ENCODE peak calls at places on chromosomes 1 and 21, in nine cellular contexts. C is left ventricle myocardium inferior; V is CD8-positive, alpha-beta memory T cell; L is heart left ventricle; M is thoracic aorta; A is effector memory CD4-positive, alpha-beta T cell; I is heart right ventricle; S is WERI-Rb-1; Z is colonic mucosa. R is an unnamed sample. For H3K27me3 and H3K9me3, the result is how much of the 10 kb centered on the place peaks cover.

GRCh38 chr1:94858276-94858675 is 38.1 kb downstream of the SLC44A3 start:
- DNase-seq in C (no peak), V (no peak), L (no peak), M (no peak), A (no peak), I (no peak), S (no peak), Z (no peak), R (no peak)

GRCh38 chr21:28952686-28953085 is 40.0 kb downstream of the LTN1 start:
- DNase-seq in C (no peak), V (no peak), L (no peak), M (no peak), A (no peak), I (no peak), S (no peak), Z (no peak), R (no peak)

GRCh38 chr1:244989813-244990212 is 125.5 kb upstream of the HNRNPU start:
- DNase-seq in C (no peak), V (no peak), L (no peak), M (no peak), A (no peak), I (no peak), S (no peak), Z (no peak), R (no peak)

GRCh38 chr21:32803651-32804050 is 32.1 kb upstream of the PAXBP1 start:
- DNase-seq in C (no peak), V (no peak), L (no peak), M (no peak), A (no peak), I (no peak), S (no peak), Z (no peak), R (no peak)

GRCh38 chr1:229170274-229170673 is 100.6 kb upstream of the RAB4A start:
- DNase-seq in C (no peak), V (no peak), L (no peak), M (no peak), A (no peak), I (no peak), S (no peak), Z (no peak), R (no peak)

GRCh38 chr1:164417016-164417704 is 141.8 kb upstream of the PBX1 start:
- DNase-seq in C (no peak), V (no peak), L (no peak), M (no peak), A (no peak), I (no peak), S (no peak), Z (no peak), R (no peak)

GRCh38 chr1:108050911-108051624 is 86.1 kb upstream of the VAV3 start:
- DNase-seq in C (no peak), V (peak), L (no peak), M (no peak), A (no peak), I (peak), S (no peak), Z (no peak), R (no peak)

GRCh38 chr1:163205513-163205912 is 2.8 kb upstream of the RGS5 start:
- DNase-seq in C (no peak), V (no peak), L (no peak), M (no peak), A (no peak), I (no peak), S (no peak), Z (no peak), R (no peak)

GRCh38 chr1:39657923-39658485 is 13.9 kb downstream of the NT5C1A start:
- DNase-seq in C (peak), V (peak), L (peak), M (no peak), A (peak), I (peak), S (peak), Z (peak), R (peak)

GRCh38 chr21:38679531-38679930 is 126.2 kb upstream of the ETS2 start:
- DNase-seq in C (no peak), V (no peak), L (no peak), M (no peak), A (no peak), I (peak), S (no peak), Z (no peak), R (no peak)

GRCh38 chr1:204190212-204191211 is 5.8 kb downstream of the KISS1 start:
- DNase-seq in C (no peak), V (no peak), L (no peak), M (no peak), A (peak), I (no peak), S (no peak), Z (peak), R (peak)

GRCh38 chr1:209554761-209555611 is 28.5 kb upstream of the CAMK1G start:
- DNase-seq in C (no peak), V (no peak), L (no peak), M (no peak), A (no peak), I (no peak), S (no peak), Z (no peak), R (no peak)

GRCh38 chr1:80217377-80217986 is 1211.0 kb upstream of the ADGRL4 start:
- DNase-seq in C (no peak), V (no peak), L (no peak), M (no peak), A (no peak), I (peak), S (peak), Z (no peak), R (no peak)

GRCh38 chr1:205927676-205928075 is 15.6 kb downstream of the SLC26A9 start:
- DNase-seq in C (no peak), V (no peak), L (no peak), M (no peak), A (no peak), I (no peak), S (no peak), Z (no peak), R (no peak)

GRCh38 chr21:35203093-35204021 is 154.3 kb upstream of the RUNX1 start:
- DNase-seq in C (no peak), V (no peak), L (no peak), M (no peak), A (no peak), I (no peak), S (no peak), Z (no peak), R (no peak)

GRCh38 chr1:180540697-180541594 is 17.8 kb upstream of the OVAAL start:
- DNase-seq in C (no peak), V (no peak), L (no peak), M (peak), A (no peak), I (no peak), S (no peak), Z (no peak), R (no peak)

GRCh38 chr1:22527555-22528296 is 35.6 kb upstream of the EPHA8 start:
- DNase-seq in C (no peak), V (no peak), L (no peak), M (no peak), A (no peak), I (no peak), S (peak), Z (no peak), R (peak)

GRCh38 chr1:60974973-60975372 is 107.4 kb upstream of the NFIA start:
- DNase-seq in C (no peak), V (no peak), L (no peak), M (no peak), A (no peak), I (no peak), S (no peak), Z (no peak), R (no peak)

GRCh38 chr21:28489197-28489596 is 503.5 kb downstream of the LTN1 start:
- DNase-seq in C (no peak), V (no peak), L (no peak), M (no peak), A (no peak), I (no peak), S (no peak), Z (no peak), R (no peak)

GRCh38 chr21:41247561-41247968 is 69.0 kb upstream of the FAM3B start:
- DNase-seq in C (no peak), V (no peak), L (no peak), M (peak), A (no peak), I (peak), S (no peak), Z (peak), R (peak)

GRCh38 chr1:172132836-172133235 is 287.6 kb upstream of the C1orf105 start:
- DNase-seq in C (no peak), V (no peak), L (no peak), M (no peak), A (no peak), I (no peak), S (no peak), Z (no peak), R (no peak)

GRCh38 chr1:229046251-229046853 is 224.6 kb upstream of the RAB4A start:
- DNase-seq in C (no peak), V (no peak), L (no peak), M (no peak), A (no peak), I (no peak), S (no peak), Z (no peak), R (no peak)

GRCh38 chr1:212430416-212430815 is 2.3 kb upstream of the NENF start:
- DNase-seq in C (no peak), V (no peak), L (no peak), M (no peak), A (no peak), I (no peak), S (no peak), Z (no peak), R (no peak)

GRCh38 chr1:33849206-33849605 is 14.7 kb upstream of the HMGB4 start:
- DNase-seq in C (no peak), V (no peak), L (no peak), M (no peak), A (no peak), I (no peak), S (no peak), Z (no peak), R (no peak)

GRCh38 chr1:230136453-230137327 is 69.7 kb downstream of the GALNT2 start:
- DNase-seq in C (no peak), V (no peak), L (no peak), M (no peak), A (no peak), I (no peak), S (no peak), Z (no peak), R (no peak)

GRCh38 chr1:88504601-88505000 is 179.5 kb upstream of the PKN2 start:
- DNase-seq in C (no peak), V (no peak), L (no peak), M (no peak), A (no peak), I (no peak), S (no peak), Z (no peak), R (no peak)

GRCh38 chr1:179599623-179600249 is 8.1 kb downstream of the TDRD5 start:
- DNase-seq in C (no peak), V (no peak), L (no peak), M (no peak), A (no peak), I (no peak), S (peak), Z (peak), R (peak)

GRCh38 chr1:215376544-215377264 is 190.4 kb upstream of the KCTD3 start:
- DNase-seq in C (no peak), V (no peak), L (no peak), M (no peak), A (no peak), I (no peak), S (no peak), Z (no peak), R (no peak)

GRCh38 chr1:207849016-207849415 is 61.9 kb downstream of the CD34 start:
- DNase-seq in C (no peak), V (no peak), L (no peak), M (no peak), A (no peak), I (no peak), S (no peak), Z (no peak), R (no peak)

GRCh38 chr1:71706030-71706671 is 576.2 kb downstream of the NEGR1 start:
- DNase-seq in C (no peak), V (no peak), L (no peak), M (no peak), A (no peak), I (no peak), S (no peak), Z (no peak), R (no peak)

GRCh38 chr1:23423415-23424170 is 955 bp downstream of the TCEA3 start:
- DNase-seq in C (no peak), V (no peak), L (no peak), M (no peak), A (no peak), I (no peak), S (no peak), Z (peak), R (peak)

DNA sequence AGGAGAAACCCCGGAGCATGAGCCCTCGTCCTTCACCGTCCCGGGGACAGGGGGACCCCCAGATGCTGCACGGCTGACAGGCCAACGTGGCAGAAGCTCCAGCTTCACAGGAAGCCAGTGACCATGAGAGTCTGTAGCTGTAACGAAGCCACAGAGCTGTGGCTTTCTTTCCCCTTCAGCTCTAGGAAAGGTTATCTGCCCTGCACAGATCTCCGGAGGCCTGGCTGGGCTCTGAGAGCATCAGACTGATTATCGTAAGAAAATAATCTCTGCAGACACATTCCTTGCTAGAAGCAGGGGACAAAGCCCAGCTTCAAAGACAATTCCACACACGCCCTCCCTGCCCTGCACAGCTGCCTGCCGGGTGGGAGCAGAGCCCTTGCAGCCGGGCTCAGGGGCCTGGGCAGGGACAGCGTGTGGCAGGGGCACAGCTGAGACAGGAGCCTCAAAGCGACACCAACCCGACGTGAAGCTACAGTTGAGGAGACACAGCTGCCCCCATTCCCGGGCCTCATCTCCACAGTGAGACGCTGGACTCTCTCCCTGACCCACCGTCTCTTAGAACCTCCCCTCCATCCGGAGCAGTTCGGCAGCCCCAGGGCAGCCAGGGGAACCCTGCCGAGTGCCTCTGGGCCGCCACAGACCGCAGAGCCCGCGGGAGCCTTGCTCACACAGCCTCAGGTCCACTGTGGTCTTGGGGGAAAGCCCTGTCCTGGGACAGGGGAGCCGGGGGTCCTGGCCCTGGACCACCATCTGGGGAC is 30.6 kb downstream of the POFUT2 start:
- DNase-seq in C (no peak), V (no peak), L (no peak), M (no peak), A (no peak), I (no peak), S (peak), Z (peak), R (no peak)
- H3K27ac ChIP-seq in C (no peak), V (no peak), L (no peak), M (no peak), A (no peak), I (no peak), S (peak), Z (no peak), R (no peak)

GRCh38 chr1:184889902-184890301 is 84.4 kb downstream of the NIBAN1 start:
- DNase-seq in C (no peak), V (no peak), L (no peak), M (no peak), A (no peak), I (no peak), S (no peak), Z (no peak), R (no peak)
- H3K27me3 ChIP-seq in C (under half), V (under half), L (under half), M (under half), A (under half), I (under half), S (under half), Z (under half), R (under half)

DNA sequence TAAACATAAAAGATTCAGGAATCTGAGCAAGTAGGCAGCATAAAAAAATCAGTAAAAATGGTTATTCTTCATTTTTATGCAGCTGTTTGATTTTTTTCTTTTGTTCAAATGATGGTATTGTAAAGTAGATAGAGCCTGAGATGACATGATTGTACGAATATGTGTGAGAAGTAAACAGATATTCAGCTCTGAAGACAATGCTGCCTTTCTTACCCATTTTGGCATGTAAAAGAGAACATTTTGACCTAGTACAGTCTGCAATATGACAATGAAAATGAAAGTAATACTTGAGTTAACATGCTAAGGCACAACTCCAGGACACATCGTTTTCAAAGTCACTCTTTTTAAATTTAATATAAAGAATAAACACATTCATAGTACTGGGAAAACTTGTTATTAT is 95.7 kb upstream of the NCAM2 start:
- DNase-seq in C (no peak), V (no peak), L (no peak), M (no peak), A (no peak), I (no peak), S (no peak), Z (no peak), R (no peak)
- H3K9me3 ChIP-seq in C (under half), V (under half), L (under half), M (under half), A (under half), I (under half), S (under half), Z (under half), R (under half)

GRCh38 chr1:54413295-54413694 is 7.1 kb upstream of the SSBP3 start:
- DNase-seq in C (peak), V (no peak), L (no peak), M (no peak), A (no peak), I (peak), S (no peak), Z (peak), R (peak)
- H3K27ac ChIP-seq in C (peak), V (no peak), L (peak), M (no peak), A (no peak), I (peak), S (no peak), Z (no peak), R (peak)

GRCh38 chr1:3067671-3068399 is 1.2 kb upstream of the PRDM16 start:
- DNase-seq in C (peak), V (no peak), L (peak), M (no peak), A (no peak), I (no peak), S (no peak), Z (no peak), R (no peak)

GRCh38 chr1:3066826-3067225 is 2.2 kb upstream of the PRDM16 start:
- DNase-seq in C (peak), V (no peak), L (peak), M (peak), A (no peak), I (no peak), S (no peak), Z (no peak), R (peak)

GRCh38 chr1:3066250-3066711 is 2.7 kb upstream of the PRDM16 start:
- DNase-seq in C (peak), V (no peak), L (peak), M (peak), A (no peak), I (peak), S (peak), Z (no peak), R (peak)

GRCh38 chr1:3068400-3069361 is at the start of gene PRDM16:
- DNase-seq in C (peak), V (no peak), L (peak), M (no peak), A (no peak), I (peak), S (peak), Z (peak), R (peak)

DNA sequence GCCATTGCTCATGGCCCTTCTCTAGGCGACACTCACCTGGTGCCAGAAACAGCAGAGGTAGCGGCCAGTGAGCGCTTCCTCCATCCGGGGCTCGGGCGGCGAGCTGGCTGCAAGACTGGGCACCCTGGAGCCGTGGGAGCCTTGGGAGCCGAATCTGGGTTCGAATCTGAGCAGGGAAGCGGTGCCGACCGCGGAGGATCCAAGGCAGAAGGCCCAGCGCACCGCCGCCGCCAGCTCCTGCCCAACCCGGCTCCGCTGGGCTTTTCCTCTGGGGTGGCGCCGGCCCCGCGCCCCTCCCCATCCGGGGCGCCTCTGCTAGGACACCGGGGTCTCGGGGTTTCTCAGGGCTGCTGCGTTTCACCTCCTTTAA is 1.7 kb upstream of the PRDM16 start:
- DNase-seq in C (peak), V (no peak), L (no peak), M (no peak), A (no peak), I (no peak), S (no peak), Z (no peak), R (peak)
- H3K27me3 ChIP-seq in C (half or more), V (under half), L (under half), M (under half), A (under half), I (half or more), S (under half), Z (half or more), R (under half)

DNA sequence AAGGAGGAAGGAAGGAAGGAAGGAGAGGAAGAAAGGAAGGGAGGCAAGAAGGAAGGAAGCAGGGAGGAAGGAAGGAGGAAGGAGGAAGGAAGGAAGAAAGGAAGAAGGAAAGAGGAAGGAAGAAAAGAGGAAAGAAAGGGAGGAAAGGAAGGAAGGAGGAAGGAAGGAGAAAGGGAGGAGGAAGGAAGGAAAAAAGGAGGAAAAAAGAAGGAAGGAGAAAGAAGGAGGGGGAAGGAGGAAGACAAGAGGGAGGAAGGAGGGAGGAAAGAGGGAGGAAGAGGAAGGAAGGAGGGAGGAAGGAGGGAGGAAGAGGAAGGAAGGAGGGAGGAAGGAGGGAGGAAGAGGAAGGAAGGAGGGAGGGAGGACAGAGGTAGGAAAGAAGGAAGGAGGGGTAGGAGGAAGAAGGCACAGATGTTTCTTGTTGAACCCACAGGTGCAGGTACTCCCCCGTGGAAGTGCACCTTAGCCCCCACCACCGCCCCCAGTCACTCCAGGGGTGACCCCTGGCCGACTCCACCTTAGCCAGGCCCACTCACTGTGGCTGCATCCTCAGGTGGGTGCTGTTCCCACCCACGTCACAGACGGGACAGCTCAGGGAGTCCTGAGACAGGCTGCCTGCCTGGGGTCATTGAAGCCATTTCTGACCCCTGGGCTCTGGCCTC is 57.9 kb upstream of the TTC34 start:
- DNase-seq in C (no peak), V (no peak), L (peak), M (no peak), A (no peak), I (no peak), S (no peak), Z (no peak), R (no peak)
- H3K9me3 ChIP-seq in C (under half), V (under half), L (under half), M (under half), A (under half), I (under half), S (under half), Z (under half), R (under half)

R was measured in body of pancreas.